ENCODE peak calls at places on chromosome 18, in six cellular contexts. B, L, J, S, N and X are unnamed samples.

GRCh38 chr18:44887227-44887631 is 206.5 kb downstream of the SETBP1 start:
- DNase-seq in S (no peak), N (peak; percentile 69), L (no peak), J (no peak), B (no peak), X (peak; percentile 12)

GRCh38 chr18:23121133-23121532 is 14.2 kb upstream of the CABLES1 start:
- DNase-seq in B (no peak), N (no peak), S (no peak), J (no peak), L (no peak), X (no peak)

GRCh38 chr18:55419132-55419938 is 168.7 kb downstream of the TCF4 start:
- DNase-seq in B (no peak), S (no peak), N (no peak), J (no peak), L (no peak), X (no peak)

GRCh38 chr18:9447334-9447733 is 28.0 kb upstream of the RALBP1 start:
- DNase-seq in B (no peak), N (no peak), J (no peak), L (no peak), S (no peak), X (no peak)

GRCh38 chr18:74784791-74785190 is 187.1 kb downstream of the ZNF407 start:
- DNase-seq in B (no peak), L (no peak), N (no peak), S (no peak), J (no peak), X (no peak)

GRCh38 chr18:22169011-22169888 is at the start of gene GATA6:
- DNase-seq in B (peak; percentile 77), J (peak; percentile 84), S (peak; percentile 80), L (peak; percentile 48), N (no peak), X (peak; percentile 63)

GRCh38 chr18:11260963-11261441 is 111.6 kb upstream of the PIEZO2 start:
- DNase-seq in L (no peak), J (no peak), N (no peak), S (peak; percentile 5), B (no peak), X (no peak)

GRCh38 chr18:74512321-74513053 is 16.3 kb downstream of the CNDP2 start:
- DNase-seq in B (no peak), J (no peak), S (no peak), L (no peak), N (no peak), X (no peak)

GRCh38 chr18:3350566-3351527 is 88.9 kb downstream of the MYL12B start:
- DNase-seq in L (no peak), S (no peak), B (no peak), J (no peak), N (no peak), X (no peak)

GRCh38 chr18:55778731-55779460 is 190.9 kb upstream of the TCF4 start:
- DNase-seq in N (no peak), B (no peak), J (no peak), L (no peak), S (no peak), X (no peak)

GRCh38 chr18:43193336-43193735 is 77.9 kb upstream of the RIT2 start:
- DNase-seq in N (no peak), L (no peak), B (no peak), S (no peak), J (no peak), X (no peak)

GRCh38 chr18:22314406-22314805 is 103.3 kb downstream of the CTAGE1 start:
- DNase-seq in L (no peak), S (no peak), J (no peak), B (no peak), N (no peak), X (no peak)

GRCh38 chr18:57915848-57916596 is 112.9 kb upstream of the ATP8B1 start:
- DNase-seq in J (peak; percentile 17), L (no peak), N (no peak), B (peak; percentile 11), S (no peak), X (no peak)

GRCh38 chr18:58572181-58572580 is 56.7 kb downstream of the ALPK2 start:
- DNase-seq in N (no peak), L (no peak), B (no peak), J (no peak), S (no peak), X (no peak)

GRCh38 chr18:59062643-59063006 is 77.1 kb upstream of the SEC11C start:
- DNase-seq in S (no peak), J (no peak), B (no peak), L (no peak), N (no peak), X (no peak)

GRCh38 chr18:38940863-38941531 is 1375.4 kb upstream of the CELF4 start:
- DNase-seq in B (peak; percentile 36), L (peak; percentile 10), S (no peak), N (peak; percentile 99), J (peak; percentile 57), X (peak; percentile 13)

GRCh38 chr18:63016270-63016669 is 300.9 kb downstream of the PHLPP1 start:
- DNase-seq in L (no peak), S (no peak), N (peak; percentile 21), B (peak; percentile 51), J (peak; percentile 36), X (peak; percentile 41)

GRCh38 chr18:61992923-61993322 is 100.1 kb upstream of the RNF152 start:
- DNase-seq in S (no peak), L (no peak), N (no peak), B (no peak), J (peak; percentile 18), X (no peak)

GRCh38 chr18:34796013-34796657 is 86.0 kb downstream of the DTNA start:
- DNase-seq in L (no peak), J (no peak), N (no peak), S (no peak), B (no peak), X (no peak)

GRCh38 chr18:3594760-3595241 is 144.8 kb downstream of the TGIF1 start:
- DNase-seq in B (peak; percentile 62), S (no peak), L (no peak), J (peak; percentile 30), N (no peak), X (no peak)

GRCh38 chr18:75158465-75159237 is 50.3 kb downstream of the PTGR3 start:
- DNase-seq in N (no peak), S (no peak), B (no peak), J (no peak), L (no peak), X (no peak)

GRCh38 chr18:75898666-75899065 is 471.2 kb upstream of the SMIM21 start:
- DNase-seq in J (no peak), S (no peak), N (no peak), B (no peak), L (no peak), X (no peak)

GRCh38 chr18:57469884-57470283 is 34.7 kb downstream of the ONECUT2 start:
- DNase-seq in N (no peak), J (no peak), B (no peak), L (no peak), S (no peak), X (no peak)

GRCh38 chr18:62236252-62236651 is 49.2 kb downstream of the RELCH start:
- DNase-seq in S (no peak), B (no peak), L (no peak), N (no peak), J (no peak), X (no peak)

DNA sequence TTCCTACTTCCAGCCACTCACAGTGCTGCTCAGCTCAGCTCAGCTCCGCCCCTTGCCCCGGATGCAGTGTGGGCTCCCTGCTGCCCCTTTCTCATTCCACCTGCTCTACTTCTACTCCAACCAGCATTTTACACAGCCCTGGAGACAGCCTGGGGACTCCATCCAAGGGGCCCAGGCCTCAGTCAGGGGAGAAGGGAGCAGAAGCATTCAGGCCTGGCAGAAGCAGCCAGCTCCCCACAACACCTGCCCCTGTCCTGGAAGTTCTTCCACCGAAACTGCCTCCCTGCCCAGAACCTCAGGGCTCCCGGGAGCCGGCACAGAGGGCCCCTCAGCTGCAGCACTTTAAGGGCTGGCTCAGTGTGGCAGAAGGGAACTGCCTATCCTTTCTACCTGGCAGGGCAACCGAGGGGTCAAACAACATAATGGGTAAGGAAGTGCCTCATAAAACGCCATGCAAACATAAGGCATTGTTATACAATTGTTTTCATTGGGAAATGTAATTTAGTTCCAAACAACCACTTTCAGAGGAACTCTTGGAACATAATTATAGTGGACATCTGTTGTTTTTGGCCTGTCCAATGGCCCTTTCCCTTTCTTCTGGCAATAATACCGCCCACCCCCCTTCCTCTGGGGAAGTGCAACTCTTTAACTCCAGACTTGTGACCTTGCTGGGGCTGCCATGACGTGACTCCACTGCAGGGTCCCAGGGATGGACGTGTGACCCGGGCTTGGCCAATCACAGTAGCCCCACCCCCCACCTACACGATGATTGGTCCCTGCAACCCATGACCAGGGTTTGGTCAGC is 102.4 kb downstream of the LIPG start:
- DNase-seq in S (no peak), B (peak; percentile 4), L (no peak), N (no peak), J (no peak), X (no peak)
- TF ChIP-seq POLR2AphosphoS5 in S (no peak), B (no peak), L (no peak), N (no peak), J (no peak), X (no peak)

GRCh38 chr18:45913276-45913675 is 53.9 kb downstream of the EPG5 start:
- DNase-seq in B (no peak), L (no peak), J (no peak), S (no peak), N (no peak), X (no peak)

GRCh38 chr18:45916302-45916701 is 50.8 kb downstream of the EPG5 start:
- DNase-seq in B (no peak), N (no peak), S (no peak), J (peak; percentile 4), L (peak; percentile 8), X (no peak)

GRCh38 chr18:45910405-45911023 is 56.6 kb downstream of the EPG5 start:
- DNase-seq in S (peak; percentile 33), N (peak; percentile 2), J (peak; percentile 44), L (peak; percentile 37), B (peak; percentile 55), X (peak; percentile 60)
- TF ChIP-seq TAF1 in S (no peak), N (no peak), J (no peak), L (no peak), B (no peak), X (no peak)

GRCh38 chr18:12287684-12288405 is 20.2 kb upstream of the TUBB6 start:
- DNase-seq in S (no peak), L (no peak), B (peak; percentile 78), N (no peak), J (peak; percentile 23), X (no peak)
- TF ChIP-seq POLR2A in S (no peak), L (no peak), B (no peak), N (no peak), J (no peak), X (no peak)

DNA sequence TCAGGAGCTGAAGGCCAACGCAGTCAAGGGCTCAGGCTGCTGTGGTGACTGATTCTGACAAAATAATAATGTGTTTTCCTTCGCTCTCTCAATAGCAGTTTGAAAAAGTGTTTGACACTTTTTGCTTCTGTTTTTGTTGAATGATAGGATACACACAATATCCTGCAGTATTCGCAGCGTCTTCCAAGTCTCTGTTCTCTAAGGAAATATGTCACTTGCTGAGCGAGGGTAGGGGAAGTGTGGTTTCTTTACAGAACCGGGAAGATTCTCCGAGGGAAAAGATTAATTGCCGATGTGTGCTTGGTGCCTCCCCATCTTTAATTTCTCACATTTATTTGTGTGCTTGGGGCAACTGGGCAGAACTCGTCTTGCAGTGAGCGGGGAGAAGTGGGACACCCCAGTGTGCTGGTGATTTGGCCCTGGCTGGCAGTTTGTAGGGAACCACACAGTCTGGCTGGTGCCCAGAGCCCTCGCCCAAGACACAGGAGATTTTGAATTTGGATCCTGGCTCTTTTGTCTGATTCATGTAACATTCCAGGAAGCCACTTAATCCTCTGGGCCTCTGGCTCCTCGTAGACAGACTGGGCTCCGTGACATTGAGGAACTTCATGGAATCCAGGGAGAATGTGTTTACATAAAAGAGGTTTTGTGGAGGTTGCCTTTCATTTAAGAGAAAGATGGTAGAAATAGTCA is 169.4 kb downstream of the LDLRAD4 start:
- DNase-seq in B (no peak), J (no peak), L (no peak), N (no peak), S (no peak), X (no peak)
- TF ChIP-seq POLR2AphosphoS5 in B (no peak), J (no peak), L (no peak), N (no peak), S (no peak), X (no peak)

GRCh38 chr18:46152436-46152807 is 48.2 kb downstream of the HAUS1 start:
- DNase-seq in S (no peak), N (no peak), B (no peak), J (no peak), L (no peak), X (no peak)
- TF ChIP-seq TAF1 in S (no peak), N (no peak), B (no peak), J (no peak), L (no peak), X (no peak)